ENCODE peak calls at places on chromosomes 4 and X, in nine cellular contexts. E is neural crest cell, P is amniotic stem cell, A is HT1080, Z is NCI-H1092, F is T-helper 1 cell, O is mesenchymal stem cell, N is T47D, Q is endothelial cell. H is an unnamed sample.

GRCh38 chr4:146524663-146525062 is 2.9 kb upstream of the SLC10A7 start:
- DNase-seq in A (no peak), N (no peak), O (no peak), E (no peak), Z (no peak), Q (no peak), P (no peak), F (no peak), H (no peak)

GRCh38 chr4:37780444-37781133 is 45.9 kb upstream of the PGM2 start:
- DNase-seq in F (peak; percentile 12), A (peak; percentile 20), E (no peak), O (no peak), Q (no peak), Z (no peak), P (no peak), N (no peak), H (no peak)

GRCh38 chrX:74383611-74384010 is 37.7 kb upstream of the SLC16A2 start:
- DNase-seq in O (peak; percentile 56), Z (peak; percentile 3), P (peak; percentile 4), A (peak; percentile 61), E (peak; percentile 1), N (peak; percentile 9), Q (peak; percentile 32), F (no peak), H (no peak)

GRCh38 chr4:187996502-187997177 is 1.1 kb downstream of the ZFP42 start:
- DNase-seq in Z (no peak), F (no peak), P (no peak), A (no peak), E (no peak), Q (no peak), O (no peak), N (no peak), H (no peak)

GRCh38 chr4:158760866-158761265 is 8.0 kb upstream of the FNIP2 start:
- DNase-seq in Q (no peak), F (no peak), N (no peak), Z (no peak), A (peak; percentile 82), E (no peak), O (no peak), P (no peak), H (no peak)

GRCh38 chr4:38319456-38320348 is 344.3 kb upstream of the KLF3 start:
- DNase-seq in Q (peak; percentile 100), Z (peak; percentile 69), E (peak; percentile 99), O (peak; percentile 87), A (peak; percentile 85), P (peak; percentile 82), N (peak; percentile 70), F (peak; percentile 67), H (peak; percentile 98)

GRCh38 chr4:129140521-129140920 is 44.6 kb downstream of the C4orf33 start:
- DNase-seq in E (no peak), P (no peak), F (no peak), Z (no peak), O (no peak), N (no peak), A (no peak), Q (no peak), H (no peak)

GRCh38 chr4:75235359-75235951 is 278.7 kb downstream of the RCHY1 start:
- DNase-seq in Z (no peak), O (peak; percentile 42), E (no peak), P (no peak), A (no peak), F (no peak), N (no peak), Q (no peak), H (no peak)

GRCh38 chr4:113564493-113564892 is 197.0 kb downstream of the CAMK2D start:
- DNase-seq in E (no peak), F (no peak), Z (no peak), Q (no peak), N (no peak), P (no peak), O (no peak), A (no peak), H (no peak)

GRCh38 chrX:151988706-151989299 is 14.3 kb upstream of the GABRE start:
- DNase-seq in O (no peak), Z (no peak), E (no peak), N (no peak), Q (no peak), P (no peak), F (no peak), A (no peak), H (no peak)

GRCh38 chr4:139593091-139593564 is 37.1 kb upstream of the SETD7 start:
- DNase-seq in Z (no peak), O (peak; percentile 79), E (no peak), N (no peak), A (no peak), P (no peak), F (no peak), Q (no peak), H (no peak)

GRCh38 chr4:79576480-79576803 is 168.4 kb upstream of the GK2 start:
- DNase-seq in F (no peak), Q (peak; percentile 13), Z (peak; percentile 0), N (no peak), E (peak; percentile 9), O (peak; percentile 50), A (peak; percentile 45), P (peak; percentile 9), H (no peak)

GRCh38 chrX:9489234-9489633 is 24.4 kb downstream of the TBL1X start:
- DNase-seq in N (no peak), Q (no peak), O (no peak), P (no peak), A (no peak), Z (no peak), F (no peak), E (no peak), H (no peak)

GRCh38 chrX:38060331-38060878 is 54.1 kb downstream of the SYTL5 start:
- DNase-seq in F (no peak), O (no peak), P (no peak), A (peak; percentile 44), Q (no peak), E (no peak), N (no peak), Z (no peak), H (no peak)

GRCh38 chr4:157075811-157076577 is at the start of gene GLRB:
- DNase-seq in A (peak; percentile 26), F (no peak), Z (peak; percentile 42), P (peak; percentile 7), E (peak; percentile 51), N (peak; percentile 64), Q (peak; percentile 44), O (peak; percentile 48), H (no peak)

GRCh38 chrX:140794642-140795041 is 85.1 kb downstream of the LINC00632 start:
- DNase-seq in E (no peak), F (no peak), P (no peak), A (no peak), Q (no peak), N (no peak), Z (no peak), O (no peak), H (no peak)